ENCODE peak calls at places on chromosomes 7 and 10, in nine cellular contexts. U, V, M, A, N, C, Q, I and E are unnamed samples.

GRCh38 chr7:116505823-116506222 is 6.3 kb downstream of the CAV2 start:
- DNase-seq in U (no peak), V (no peak), M (no peak), A (no peak), N (no peak), C (no peak), Q (no peak), I (no peak), E (no peak)

GRCh38 chr10:43217563-43218205 is 49.2 kb downstream of the RASGEF1A start:
- DNase-seq in U (no peak), V (no peak), M (no peak), A (no peak), N (peak; percentile 3), C (no peak), Q (no peak), I (no peak), E (no peak)

GRCh38 chr7:89623018-89623672 is 531.1 kb upstream of the STEAP1 start:
- DNase-seq in U (peak; percentile 35), V (no peak), M (no peak), A (peak; percentile 36), N (no peak), C (no peak), Q (peak; percentile 60), I (peak; percentile 3), E (peak; percentile 56)

GRCh38 chr7:117834983-117835664 is 38.1 kb downstream of the CTTNBP2 start:
- DNase-seq in U (no peak), V (no peak), M (no peak), A (no peak), N (no peak), C (no peak), Q (no peak), I (no peak), E (no peak)

GRCh38 chr7:140383954-140384713 is 14.2 kb downstream of the SLC37A3 start:
- DNase-seq in U (no peak), V (no peak), M (no peak), A (no peak), N (no peak), C (peak; percentile 3), Q (no peak), I (no peak), E (no peak)

GRCh38 chr7:98288064-98288823 is 6.8 kb downstream of the BRI3 start:
- DNase-seq in U (no peak), V (no peak), M (no peak), A (no peak), N (no peak), C (no peak), Q (no peak), I (no peak), E (no peak)

GRCh38 chr10:1646332-1646731 is 91.0 kb downstream of the ADARB2 start:
- DNase-seq in U (no peak), V (no peak), M (no peak), A (no peak), N (no peak), C (peak; percentile 21), Q (no peak), I (no peak), E (no peak)

GRCh38 chr7:45132708-45133320 is 21.3 kb upstream of the TBRG4 start:
- DNase-seq in U (no peak), V (no peak), M (no peak), A (no peak), N (no peak), C (no peak), Q (no peak), I (no peak), E (no peak)

GRCh38 chr7:18538554-18539250 is 43.2 kb downstream of the HDAC9 start:
- DNase-seq in U (no peak), V (no peak), M (no peak), A (no peak), N (no peak), C (no peak), Q (no peak), I (no peak), E (no peak)

GRCh38 chr7:134288265-134288664 is 28.5 kb downstream of the SLC35B4 start:
- DNase-seq in U (peak; percentile 50), V (no peak), M (no peak), A (no peak), N (no peak), C (no peak), Q (no peak), I (no peak), E (no peak)

GRCh38 chr7:51647931-51648351 is 331.3 kb upstream of the COBL start:
- DNase-seq in U (peak; percentile 54), V (no peak), M (no peak), A (peak; percentile 28), N (no peak), C (peak; percentile 76), Q (no peak), I (no peak), E (peak; percentile 79)

GRCh38 chr10:122407375-122408125 is 33.0 kb downstream of the PLEKHA1 start:
- DNase-seq in U (no peak), V (no peak), M (no peak), A (peak; percentile 41), N (no peak), C (no peak), Q (peak; percentile 82), I (no peak), E (no peak)

GRCh38 chr10:129513312-129513711 is 46.3 kb downstream of the MGMT start:
- DNase-seq in U (no peak), V (no peak), M (no peak), A (no peak), N (no peak), C (no peak), Q (no peak), I (no peak), E (no peak)

DNA sequence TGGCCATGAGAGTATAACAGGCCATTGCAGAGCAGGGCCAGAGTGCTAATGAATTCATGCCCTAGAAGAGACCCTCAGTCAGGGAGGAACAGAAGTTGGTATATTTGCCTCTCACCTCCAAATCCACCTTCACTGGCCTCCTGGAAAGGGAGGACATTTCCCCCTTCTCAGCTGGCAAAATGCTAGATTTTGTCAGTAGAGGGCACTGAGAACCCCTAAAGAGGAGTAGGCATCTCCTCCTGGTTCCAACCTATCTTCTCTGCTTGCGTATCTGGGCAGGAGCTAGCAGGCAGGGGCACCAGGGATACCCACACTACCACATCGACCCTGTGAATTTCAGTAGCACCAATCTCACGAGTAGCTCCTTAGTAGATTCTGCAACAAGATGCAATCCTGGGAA is 79.8 kb upstream of the GHITM start:
- DNase-seq in U (no peak), V (no peak), M (no peak), A (no peak), N (no peak), C (no peak), Q (no peak), I (no peak), E (peak; percentile 13)
- TF ChIP-seq CTCF in U (peak; percentile 14), V (no peak), M (no peak), A (no peak), N (no peak), C (no peak), Q (peak; percentile 25), I (peak; percentile 18), E (no peak)

DNA sequence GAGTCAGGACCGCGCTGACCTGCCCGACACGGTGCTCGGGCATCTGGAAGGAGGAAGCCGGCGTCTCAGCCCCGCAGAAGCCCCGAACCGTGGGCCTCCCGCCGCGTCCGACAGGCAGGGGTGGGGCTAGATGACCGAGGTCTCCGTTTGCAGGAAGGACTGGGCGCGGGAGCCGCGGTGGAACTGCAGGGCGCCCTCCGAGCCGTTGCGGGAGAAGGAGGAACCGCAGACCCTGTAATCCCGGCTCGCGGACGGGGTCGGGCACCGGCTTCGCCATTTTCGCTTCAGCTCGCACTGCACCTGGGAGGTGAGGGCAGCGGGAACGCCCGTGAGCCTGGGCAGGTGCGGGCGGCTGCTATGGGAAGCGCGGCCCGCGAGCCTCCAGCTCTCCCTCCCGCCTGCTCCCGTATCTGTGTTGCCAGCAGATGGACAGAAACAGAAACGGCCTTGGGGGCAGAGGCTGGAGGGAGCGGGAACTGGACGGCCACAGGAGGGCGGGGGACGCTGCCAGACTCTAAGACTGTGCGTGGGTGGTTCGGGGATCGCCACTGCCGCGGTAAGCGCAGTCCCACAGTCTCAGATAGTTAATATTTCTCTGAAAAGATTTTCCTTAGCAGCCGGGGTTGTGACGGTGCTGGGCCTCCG is 114.1 kb downstream of the VIPR2 start:
- DNase-seq in U (no peak), V (no peak), M (peak; percentile 61), A (no peak), N (peak; percentile 60), C (peak; percentile 83), Q (no peak), I (no peak), E (peak; percentile 29)
- TF ChIP-seq CTCF in U (peak; percentile 30), V (no peak), M (peak; percentile 62), A (no peak), N (peak; percentile 46), C (peak; percentile 34), Q (no peak), I (no peak), E (peak; percentile 5)

GRCh38 chr7:124031919-124032318 is 948 bp downstream of the TMEM229A start:
- DNase-seq in U (no peak), V (no peak), M (peak; percentile 16), A (no peak), N (no peak), C (no peak), Q (no peak), I (no peak), E (no peak)

GRCh38 chr7:124031406-124031805 is 1.5 kb downstream of the TMEM229A start:
- DNase-seq in U (no peak), V (no peak), M (no peak), A (no peak), N (no peak), C (no peak), Q (no peak), I (no peak), E (no peak)

GRCh38 chr7:124033807-124034753 is 1.2 kb upstream of the TMEM229A start:
- DNase-seq in U (no peak), V (no peak), M (no peak), A (no peak), N (no peak), C (no peak), Q (no peak), I (no peak), E (no peak)

GRCh38 chr7:124033093-124033806 is 383 bp upstream of the TMEM229A start:
- DNase-seq in U (no peak), V (no peak), M (peak; percentile 53), A (no peak), N (peak; percentile 10), C (peak; percentile 54), Q (no peak), I (no peak), E (no peak)

GRCh38 chr7:124032369-124033092 is at the start of gene TMEM229A:
- DNase-seq in U (peak; percentile 14), V (no peak), M (peak; percentile 50), A (peak; percentile 28), N (peak; percentile 23), C (peak; percentile 61), Q (peak; percentile 15), I (no peak), E (peak; percentile 33)
- TF ChIP-seq CTCF in U (no peak), V (no peak), M (peak; percentile 30), A (no peak), N (no peak), C (no peak), Q (no peak), I (no peak), E (no peak)

DNA sequence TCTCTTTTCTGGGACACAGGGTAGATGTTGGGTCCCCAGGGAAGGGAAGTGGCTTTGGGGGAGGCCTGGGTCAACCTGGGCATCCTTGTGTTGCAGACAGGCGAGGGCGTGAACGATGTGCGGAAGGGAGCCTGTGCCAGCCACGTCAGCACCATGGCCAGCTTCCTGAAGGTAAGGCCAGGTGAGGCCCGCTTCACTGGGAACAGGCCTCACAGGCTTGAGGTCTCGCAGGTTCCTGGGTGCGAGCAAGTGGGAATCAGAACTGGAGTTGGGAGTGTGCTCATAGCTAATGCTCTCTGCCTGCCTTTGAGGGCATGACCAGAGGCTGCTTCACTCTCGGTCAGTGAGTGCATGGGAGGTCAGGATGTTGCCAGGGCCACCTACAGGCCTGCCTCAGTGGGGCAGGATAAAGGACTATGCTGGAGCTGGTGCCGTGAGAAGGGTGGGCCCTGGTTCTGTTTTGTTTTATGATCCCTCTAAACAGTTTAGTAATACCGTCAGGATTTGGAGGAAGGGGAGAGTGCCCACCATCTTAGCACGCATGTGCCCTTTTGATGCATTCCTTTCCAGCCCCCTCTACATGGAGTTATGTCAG is 8.4 kb downstream of the DBNL start:
- DNase-seq in U (no peak), V (no peak), M (no peak), A (no peak), N (no peak), C (no peak), Q (no peak), I (no peak), E (no peak)
- TF ChIP-seq CTCF in U (no peak), V (no peak), M (no peak), A (peak; percentile 5), N (no peak), C (no peak), Q (no peak), I (no peak), E (no peak)